ENCODE peak calls at places on chromosomes 2 and 18, in six cellular contexts. One of them, this sample, is unnamed. For H3K4me1, the result is how much of the 10 kb centered on the place peaks cover.

GRCh38 chr2:71269511-71270090 is 42.7 kb upstream of the PAIP2B start:
- DNase-seq in tibial nerve: no peak
- DNase-seq in Panc1: no peak
- DNase-seq in tibial artery: no peak
- DNase-seq in K562: no peak
- DNase-seq in heart right ventricle: no peak
- DNase-seq in this sample: no peak

GRCh38 chr2:64177315-64177714 is 33.1 kb upstream of the PELI1 start:
- DNase-seq in tibial nerve: peak
- DNase-seq in Panc1: no peak
- DNase-seq in tibial artery: no peak
- DNase-seq in K562: no peak
- DNase-seq in heart right ventricle: no peak
- DNase-seq in this sample: no peak

GRCh38 chr2:69642709-69643601 is 584 bp downstream of the AAK1 start:
- DNase-seq in tibial nerve: no peak
- DNase-seq in Panc1: peak
- DNase-seq in tibial artery: peak
- DNase-seq in K562: peak
- DNase-seq in heart right ventricle: peak
- DNase-seq in this sample: peak

GRCh38 chr2:239520811-239521517 is 120.1 kb upstream of the HDAC4 start:
- DNase-seq in tibial nerve: no peak
- DNase-seq in Panc1: no peak
- DNase-seq in tibial artery: no peak
- DNase-seq in K562: no peak
- DNase-seq in heart right ventricle: no peak
- DNase-seq in this sample: no peak

GRCh38 chr2:20678751-20679150 is 11.8 kb downstream of the GDF7 start:
- DNase-seq in tibial nerve: no peak
- DNase-seq in Panc1: no peak
- DNase-seq in tibial artery: no peak
- DNase-seq in K562: no peak
- DNase-seq in heart right ventricle: no peak
- DNase-seq in this sample: no peak

GRCh38 chr2:224359569-224359968 is 42.3 kb downstream of the FAM124B start:
- DNase-seq in tibial nerve: no peak
- DNase-seq in Panc1: no peak
- DNase-seq in tibial artery: no peak
- DNase-seq in K562: peak
- DNase-seq in heart right ventricle: no peak
- DNase-seq in this sample: peak

GRCh38 chr2:9740382-9741040 is 102.8 kb upstream of the TAF1B start:
- DNase-seq in tibial nerve: no peak
- DNase-seq in Panc1: no peak
- DNase-seq in tibial artery: no peak
- DNase-seq in K562: no peak
- DNase-seq in heart right ventricle: no peak
- DNase-seq in this sample: no peak

GRCh38 chr2:182542501-182543258 is 115.8 kb upstream of the PDE1A start:
- DNase-seq in tibial nerve: no peak
- DNase-seq in Panc1: no peak
- DNase-seq in tibial artery: no peak
- DNase-seq in K562: no peak
- DNase-seq in heart right ventricle: no peak
- DNase-seq in this sample: peak

GRCh38 chr2:159904565-159905281 is 106.7 kb upstream of the CD302 start:
- DNase-seq in tibial nerve: peak
- DNase-seq in Panc1: no peak
- DNase-seq in tibial artery: peak
- DNase-seq in K562: peak
- DNase-seq in heart right ventricle: peak
- DNase-seq in this sample: no peak

GRCh38 chr18:59899298-59900221 is at the start of gene PMAIP1:
- DNase-seq in tibial nerve: peak
- DNase-seq in Panc1: no peak
- DNase-seq in tibial artery: peak
- DNase-seq in K562: peak
- DNase-seq in heart right ventricle: peak
- DNase-seq in this sample: peak

GRCh38 chr2:6846967-6847695 is 18.6 kb downstream of the CMPK2 start:
- DNase-seq in tibial nerve: no peak
- DNase-seq in Panc1: no peak
- DNase-seq in tibial artery: no peak
- DNase-seq in K562: peak
- DNase-seq in heart right ventricle: no peak
- DNase-seq in this sample: peak

GRCh38 chr2:233535276-233535675 is 31.3 kb downstream of the USP40 start:
- DNase-seq in tibial nerve: no peak
- DNase-seq in Panc1: no peak
- DNase-seq in tibial artery: no peak
- DNase-seq in K562: no peak
- DNase-seq in heart right ventricle: no peak
- DNase-seq in this sample: no peak

GRCh38 chr2:47298739-47299138 is 104.2 kb upstream of the MSH2 start:
- DNase-seq in tibial nerve: no peak
- DNase-seq in Panc1: no peak
- DNase-seq in tibial artery: no peak
- DNase-seq in K562: no peak
- DNase-seq in heart right ventricle: no peak
- DNase-seq in this sample: no peak

GRCh38 chr2:188786368-188786781 is 187.8 kb upstream of the COL3A1 start:
- DNase-seq in tibial nerve: peak
- DNase-seq in Panc1: no peak
- DNase-seq in tibial artery: no peak
- DNase-seq in K562: no peak
- DNase-seq in heart right ventricle: no peak
- DNase-seq in this sample: no peak

GRCh38 chr2:160305081-160305750 is 105.1 kb upstream of the ITGB6 start:
- DNase-seq in tibial nerve: no peak
- DNase-seq in Panc1: no peak
- DNase-seq in tibial artery: no peak
- DNase-seq in K562: no peak
- DNase-seq in heart right ventricle: no peak
- DNase-seq in this sample: no peak

GRCh38 chr2:230784840-230785239 is 72.2 kb downstream of the CAB39 start:
- DNase-seq in tibial nerve: no peak
- DNase-seq in Panc1: no peak
- DNase-seq in tibial artery: no peak
- DNase-seq in K562: no peak
- DNase-seq in heart right ventricle: no peak
- DNase-seq in this sample: no peak

GRCh38 chr18:7876354-7876753 is 309.2 kb downstream of the PTPRM start:
- DNase-seq in tibial nerve: no peak
- DNase-seq in Panc1: no peak
- DNase-seq in tibial artery: no peak
- DNase-seq in K562: no peak
- DNase-seq in heart right ventricle: no peak
- DNase-seq in this sample: no peak

GRCh38 chr18:62379051-62379450 is 53.9 kb downstream of the TNFRSF11A start:
- DNase-seq in tibial nerve: no peak
- DNase-seq in Panc1: no peak
- DNase-seq in tibial artery: no peak
- DNase-seq in K562: no peak
- DNase-seq in heart right ventricle: no peak
- DNase-seq in this sample: no peak

GRCh38 chr2:220664272-220665107 is 907.6 kb downstream of the EPHA4 start:
- DNase-seq in tibial nerve: peak
- DNase-seq in Panc1: no peak
- DNase-seq in tibial artery: peak
- DNase-seq in K562: no peak
- DNase-seq in heart right ventricle: no peak
- DNase-seq in this sample: no peak

GRCh38 chr2:233462202-233462785 is 104.3 kb downstream of the USP40 start:
- DNase-seq in tibial nerve: no peak
- DNase-seq in Panc1: no peak
- DNase-seq in tibial artery: no peak
- DNase-seq in K562: no peak
- DNase-seq in heart right ventricle: no peak
- DNase-seq in this sample: peak

GRCh38 chr2:113203901-113204519 is 30.2 kb downstream of the PSD4 start:
- DNase-seq in tibial nerve: peak
- DNase-seq in Panc1: peak
- DNase-seq in tibial artery: peak
- DNase-seq in K562: peak
- DNase-seq in heart right ventricle: peak
- DNase-seq in this sample: peak

GRCh38 chr2:218383892-218384519 is 1.9 kb downstream of the SLC11A1 start:
- DNase-seq in tibial nerve: no peak
- DNase-seq in Panc1: no peak
- DNase-seq in tibial artery: peak
- DNase-seq in K562: no peak
- DNase-seq in heart right ventricle: no peak
- DNase-seq in this sample: no peak

GRCh38 chr2:113324684-113325160 is 46.0 kb upstream of the PAX8 start:
- DNase-seq in tibial nerve: peak
- DNase-seq in Panc1: no peak
- DNase-seq in tibial artery: no peak
- DNase-seq in K562: peak
- DNase-seq in heart right ventricle: peak
- DNase-seq in this sample: peak

GRCh38 chr2:11829947-11830707 is 83.7 kb downstream of the LPIN1 start:
- DNase-seq in tibial nerve: peak
- DNase-seq in Panc1: peak
- DNase-seq in tibial artery: peak
- DNase-seq in K562: peak
- DNase-seq in heart right ventricle: peak
- DNase-seq in this sample: peak

GRCh38 chr18:79819951-79820351 is 22.2 kb downstream of the KCNG2 start:
- DNase-seq in tibial nerve: no peak
- DNase-seq in Panc1: no peak
- DNase-seq in tibial artery: peak
- DNase-seq in K562: no peak
- DNase-seq in heart right ventricle: no peak
- DNase-seq in this sample: no peak
- H3K4me1 ChIP-seq in tibial nerve: under half
- H3K4me1 ChIP-seq in Panc1: under half
- H3K4me1 ChIP-seq in tibial artery: under half
- H3K4me1 ChIP-seq in K562: under half
- H3K4me1 ChIP-seq in heart right ventricle: under half
- H3K4me1 ChIP-seq in this sample: under half

GRCh38 chr18:35490894-35491688 is 6.7 kb downstream of the INO80C start:
- DNase-seq in tibial nerve: no peak
- DNase-seq in Panc1: no peak
- DNase-seq in tibial artery: no peak
- DNase-seq in K562: no peak
- DNase-seq in heart right ventricle: no peak
- DNase-seq in this sample: no peak

GRCh38 chr18:35494281-35494825 is 3.4 kb downstream of the INO80C start:
- DNase-seq in tibial nerve: no peak
- DNase-seq in Panc1: no peak
- DNase-seq in tibial artery: no peak
- DNase-seq in K562: no peak
- DNase-seq in heart right ventricle: no peak
- DNase-seq in this sample: no peak

GRCh38 chr18:35491689-35492077 is 6.1 kb downstream of the INO80C start:
- DNase-seq in tibial nerve: no peak
- DNase-seq in Panc1: no peak
- DNase-seq in tibial artery: no peak
- DNase-seq in K562: no peak
- DNase-seq in heart right ventricle: no peak
- DNase-seq in this sample: no peak

GRCh38 chr18:35485852-35486251 is 11.9 kb downstream of the INO80C start:
- DNase-seq in tibial nerve: no peak
- DNase-seq in Panc1: no peak
- DNase-seq in tibial artery: no peak
- DNase-seq in K562: no peak
- DNase-seq in heart right ventricle: no peak
- DNase-seq in this sample: no peak

GRCh38 chr18:35489913-35490490 is 7.8 kb downstream of the INO80C start:
- DNase-seq in tibial nerve: no peak
- DNase-seq in Panc1: no peak
- DNase-seq in tibial artery: no peak
- DNase-seq in K562: no peak
- DNase-seq in heart right ventricle: no peak
- DNase-seq in this sample: peak
- H3K4me1 ChIP-seq in tibial nerve: under half
- H3K4me1 ChIP-seq in Panc1: under half
- H3K4me1 ChIP-seq in tibial artery: under half
- H3K4me1 ChIP-seq in K562: under half
- H3K4me1 ChIP-seq in heart right ventricle: under half
- H3K4me1 ChIP-seq in this sample: under half

DNA sequence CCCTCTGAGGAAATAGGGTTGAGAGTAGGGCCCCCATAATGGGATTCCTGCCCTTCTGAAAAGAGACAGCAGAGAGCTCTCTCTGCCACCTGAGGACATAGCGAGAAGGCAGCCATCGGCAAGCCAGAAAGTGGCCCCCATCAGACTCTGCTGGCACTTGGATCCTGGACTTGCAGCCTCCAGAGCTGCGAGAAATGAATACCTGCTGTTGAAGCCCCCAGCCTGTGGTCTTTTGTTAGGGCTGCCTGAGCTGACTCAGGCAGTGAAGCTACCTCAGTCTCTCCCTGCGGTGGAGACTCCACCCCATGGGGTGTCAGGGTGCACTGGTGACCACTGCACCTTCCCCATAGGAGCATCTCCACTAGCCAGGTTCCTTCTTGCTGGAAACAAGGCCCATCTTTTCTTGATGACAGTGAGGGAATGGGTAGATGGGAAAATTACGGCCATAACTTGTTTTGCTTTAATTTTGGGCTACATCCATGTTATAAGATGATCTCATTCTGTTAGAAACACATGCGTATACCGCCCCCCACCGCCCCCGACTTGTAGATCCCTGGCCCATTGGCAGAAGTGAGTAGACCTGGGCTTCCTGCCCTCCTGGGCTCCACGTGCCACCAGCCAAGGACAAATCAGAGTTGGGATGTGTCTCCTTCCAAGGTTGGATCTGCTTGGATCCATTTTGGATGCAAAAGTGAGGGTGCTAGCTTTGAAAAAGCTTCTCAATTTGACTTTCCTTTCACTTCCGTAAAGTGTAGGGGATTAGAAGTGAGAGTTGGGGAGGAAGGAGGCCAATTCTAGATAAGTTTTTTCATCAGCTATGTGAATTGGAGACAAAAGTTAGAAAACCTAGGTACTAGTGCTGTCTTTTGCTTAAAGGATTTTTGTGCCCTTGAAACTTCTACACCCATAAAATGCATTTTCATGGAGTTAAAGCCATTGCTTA is 42.9 kb downstream of the NCK2 start:
- DNase-seq in tibial nerve: no peak
- DNase-seq in Panc1: no peak
- DNase-seq in tibial artery: no peak
- DNase-seq in K562: peak
- DNase-seq in heart right ventricle: no peak
- DNase-seq in this sample: no peak
- H3K4me1 ChIP-seq in tibial nerve: under half
- H3K4me1 ChIP-seq in Panc1: under half
- H3K4me1 ChIP-seq in tibial artery: under half
- H3K4me1 ChIP-seq in K562: under half
- H3K4me1 ChIP-seq in heart right ventricle: half or more
- H3K4me1 ChIP-seq in this sample: under half

DNA sequence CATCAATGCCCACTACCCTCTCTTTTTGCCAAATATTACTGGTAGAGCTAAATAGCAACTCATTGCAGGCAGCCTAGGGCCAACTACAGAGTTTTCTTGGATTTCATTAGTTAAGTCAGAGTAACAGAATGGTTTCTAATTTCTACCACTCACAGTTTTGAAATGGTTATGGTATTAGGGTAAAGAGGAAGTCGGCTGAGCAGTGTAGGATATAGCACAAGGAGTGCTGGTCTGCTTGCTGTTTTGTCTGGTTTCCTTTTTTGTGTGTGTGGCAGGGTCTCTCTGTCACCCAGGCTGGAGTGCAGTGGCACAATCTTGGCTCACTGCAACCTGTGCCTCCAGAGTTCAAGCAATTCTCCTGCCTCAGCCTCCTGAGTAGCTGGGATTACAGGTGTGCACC is 289.2 kb upstream of the CCDC68 start:
- DNase-seq in tibial nerve: no peak
- DNase-seq in Panc1: no peak
- DNase-seq in tibial artery: no peak
- DNase-seq in K562: no peak
- DNase-seq in heart right ventricle: no peak
- DNase-seq in this sample: no peak
- H3K4me1 ChIP-seq in tibial nerve: under half
- H3K4me1 ChIP-seq in Panc1: under half
- H3K4me1 ChIP-seq in tibial artery: under half
- H3K4me1 ChIP-seq in K562: under half
- H3K4me1 ChIP-seq in heart right ventricle: half or more
- H3K4me1 ChIP-seq in this sample: under half

This sample was measured in BE2C.